ENCODE peak calls at places on chromosomes 1 and 21, in eight cellular contexts. One of them, this sample, is unnamed.

GRCh38 chr1:3417954-3418353 is 36.5 kb upstream of the ARHGEF16 start:
- DNase-seq in SK-N-SH: no peak
- DNase-seq in neural progenitor cell: no peak
- DNase-seq in A549: no peak
- DNase-seq in thyroid gland: no peak
- DNase-seq in prostate gland: no peak
- DNase-seq in kidney: no peak
- DNase-seq in brain microvascular endothelial cell: no peak
- DNase-seq in this sample: no peak

GRCh38 chr1:203891950-203892349 is 30.6 kb downstream of the SNRPE start:
- DNase-seq in SK-N-SH: no peak
- DNase-seq in neural progenitor cell: no peak
- DNase-seq in A549: no peak
- DNase-seq in thyroid gland: no peak
- DNase-seq in prostate gland: no peak
- DNase-seq in kidney: no peak
- DNase-seq in brain microvascular endothelial cell: no peak
- DNase-seq in this sample: no peak

GRCh38 chr1:47405697-47406096 is 10.4 kb upstream of the FOXE3 start:
- DNase-seq in SK-N-SH: no peak
- DNase-seq in neural progenitor cell: no peak
- DNase-seq in A549: no peak
- DNase-seq in thyroid gland: no peak
- DNase-seq in prostate gland: no peak
- DNase-seq in kidney: no peak
- DNase-seq in brain microvascular endothelial cell: no peak
- DNase-seq in this sample: no peak

GRCh38 chr1:223700388-223700918 is 11.9 kb upstream of the CAPN2 start:
- DNase-seq in SK-N-SH: no peak
- DNase-seq in neural progenitor cell: no peak
- DNase-seq in A549: peak; percentile 88
- DNase-seq in thyroid gland: peak; percentile 93
- DNase-seq in prostate gland: no peak
- DNase-seq in kidney: no peak
- DNase-seq in brain microvascular endothelial cell: no peak
- DNase-seq in this sample: no peak

GRCh38 chr1:21278208-21278861 is 11.9 kb downstream of the ECE1 start:
- DNase-seq in SK-N-SH: no peak
- DNase-seq in neural progenitor cell: peak; percentile 95
- DNase-seq in A549: no peak
- DNase-seq in thyroid gland: peak; percentile 34
- DNase-seq in prostate gland: peak; percentile 56
- DNase-seq in kidney: no peak
- DNase-seq in brain microvascular endothelial cell: peak; percentile 59
- DNase-seq in this sample: no peak

GRCh38 chr1:203569490-203570318 is 56.9 kb upstream of the ATP2B4 start:
- DNase-seq in SK-N-SH: no peak
- DNase-seq in neural progenitor cell: no peak
- DNase-seq in A549: no peak
- DNase-seq in thyroid gland: no peak
- DNase-seq in prostate gland: no peak
- DNase-seq in kidney: peak; percentile 25
- DNase-seq in brain microvascular endothelial cell: peak; percentile 58
- DNase-seq in this sample: no peak

GRCh38 chr1:83554174-83554573 is 444.8 kb downstream of the TTLL7 start:
- DNase-seq in SK-N-SH: peak; percentile 14
- DNase-seq in neural progenitor cell: peak; percentile 14
- DNase-seq in A549: no peak
- DNase-seq in thyroid gland: no peak
- DNase-seq in prostate gland: no peak
- DNase-seq in kidney: no peak
- DNase-seq in brain microvascular endothelial cell: no peak
- DNase-seq in this sample: no peak

GRCh38 chr21:27759091-27759659 is 792.3 kb upstream of the ADAMTS5 start:
- DNase-seq in SK-N-SH: no peak
- DNase-seq in neural progenitor cell: peak; percentile 57
- DNase-seq in A549: no peak
- DNase-seq in thyroid gland: no peak
- DNase-seq in prostate gland: no peak
- DNase-seq in kidney: no peak
- DNase-seq in brain microvascular endothelial cell: no peak
- DNase-seq in this sample: peak; percentile 33

GRCh38 chr1:117708323-117709288 is 102.8 kb downstream of the TENT5C start:
- DNase-seq in SK-N-SH: no peak
- DNase-seq in neural progenitor cell: peak; percentile 56
- DNase-seq in A549: no peak
- DNase-seq in thyroid gland: no peak
- DNase-seq in prostate gland: no peak
- DNase-seq in kidney: no peak
- DNase-seq in brain microvascular endothelial cell: no peak
- DNase-seq in this sample: no peak

GRCh38 chr1:171610385-171610784 is 11.7 kb upstream of the MYOCOS start:
- DNase-seq in SK-N-SH: no peak
- DNase-seq in neural progenitor cell: no peak
- DNase-seq in A549: no peak
- DNase-seq in thyroid gland: peak; percentile 23
- DNase-seq in prostate gland: no peak
- DNase-seq in kidney: no peak
- DNase-seq in brain microvascular endothelial cell: no peak
- DNase-seq in this sample: no peak

GRCh38 chr1:78884685-78885452 is 121.7 kb downstream of the ADGRL4 start:
- DNase-seq in SK-N-SH: no peak
- DNase-seq in neural progenitor cell: peak; percentile 18
- DNase-seq in A549: no peak
- DNase-seq in thyroid gland: peak; percentile 43
- DNase-seq in prostate gland: no peak
- DNase-seq in kidney: no peak
- DNase-seq in brain microvascular endothelial cell: peak; percentile 14
- DNase-seq in this sample: no peak

GRCh38 chr1:212791261-212791675 is 309 bp downstream of the NSL1 start:
- DNase-seq in SK-N-SH: no peak
- DNase-seq in neural progenitor cell: no peak
- DNase-seq in A549: peak; percentile 81
- DNase-seq in thyroid gland: no peak
- DNase-seq in prostate gland: no peak
- DNase-seq in kidney: no peak
- DNase-seq in brain microvascular endothelial cell: peak; percentile 47
- DNase-seq in this sample: no peak

GRCh38 chr1:64183985-64184440 is 19.4 kb upstream of the UBE2U start:
- DNase-seq in SK-N-SH: no peak
- DNase-seq in neural progenitor cell: no peak
- DNase-seq in A549: no peak
- DNase-seq in thyroid gland: no peak
- DNase-seq in prostate gland: no peak
- DNase-seq in kidney: no peak
- DNase-seq in brain microvascular endothelial cell: no peak
- DNase-seq in this sample: no peak

GRCh38 chr1:43606624-43607023 is 43.3 kb upstream of the KDM4A start:
- DNase-seq in SK-N-SH: no peak
- DNase-seq in neural progenitor cell: no peak
- DNase-seq in A549: no peak
- DNase-seq in thyroid gland: no peak
- DNase-seq in prostate gland: no peak
- DNase-seq in kidney: no peak
- DNase-seq in brain microvascular endothelial cell: no peak
- DNase-seq in this sample: no peak

GRCh38 chr1:12173631-12174121 is 6.9 kb downstream of the TNFRSF1B start:
- DNase-seq in SK-N-SH: no peak
- DNase-seq in neural progenitor cell: no peak
- DNase-seq in A549: no peak
- DNase-seq in thyroid gland: peak; percentile 41
- DNase-seq in prostate gland: no peak
- DNase-seq in kidney: no peak
- DNase-seq in brain microvascular endothelial cell: no peak
- DNase-seq in this sample: peak; percentile 60

GRCh38 chr1:75134939-75135828 is 996 bp downstream of the LHX8 start:
- DNase-seq in SK-N-SH: peak; percentile 38
- DNase-seq in neural progenitor cell: peak; percentile 74
- DNase-seq in A549: peak; percentile 7
- DNase-seq in thyroid gland: no peak
- DNase-seq in prostate gland: no peak
- DNase-seq in kidney: no peak
- DNase-seq in brain microvascular endothelial cell: no peak
- DNase-seq in this sample: no peak

GRCh38 chr1:147292012-147292411 is 49.5 kb downstream of the CHD1L start:
- DNase-seq in SK-N-SH: no peak
- DNase-seq in neural progenitor cell: no peak
- DNase-seq in A549: no peak
- DNase-seq in thyroid gland: no peak
- DNase-seq in prostate gland: no peak
- DNase-seq in kidney: no peak
- DNase-seq in brain microvascular endothelial cell: peak; percentile 63
- DNase-seq in this sample: no peak

GRCh38 chr1:153728305-153729066 is 636 bp downstream of the INTS3 start:
- DNase-seq in SK-N-SH: peak; percentile 55
- DNase-seq in neural progenitor cell: peak; percentile 79
- DNase-seq in A549: peak; percentile 54
- DNase-seq in thyroid gland: peak; percentile 47
- DNase-seq in prostate gland: peak; percentile 17
- DNase-seq in kidney: peak; percentile 85
- DNase-seq in brain microvascular endothelial cell: no peak
- DNase-seq in this sample: peak; percentile 39

GRCh38 chr1:192700834-192701271 is 64.9 kb downstream of the RGS13 start:
- DNase-seq in SK-N-SH: no peak
- DNase-seq in neural progenitor cell: no peak
- DNase-seq in A549: peak; percentile 45
- DNase-seq in thyroid gland: no peak
- DNase-seq in prostate gland: no peak
- DNase-seq in kidney: no peak
- DNase-seq in brain microvascular endothelial cell: peak; percentile 84
- DNase-seq in this sample: no peak

GRCh38 chr1:202122639-202123335 is at the start of gene GPR37L1:
- DNase-seq in SK-N-SH: peak; percentile 91
- DNase-seq in neural progenitor cell: peak; percentile 91
- DNase-seq in A549: peak; percentile 75
- DNase-seq in thyroid gland: peak; percentile 93
- DNase-seq in prostate gland: no peak
- DNase-seq in kidney: no peak
- DNase-seq in brain microvascular endothelial cell: no peak
- DNase-seq in this sample: peak; percentile 64
- H3K4me3 ChIP-seq in SK-N-SH: no peak within 1 kb of the TSS
- H3K4me3 ChIP-seq in neural progenitor cell: no peak within 1 kb of the TSS
- H3K4me3 ChIP-seq in A549: no peak within 1 kb of the TSS
- H3K4me3 ChIP-seq in thyroid gland: no peak within 1 kb of the TSS
- H3K4me3 ChIP-seq in prostate gland: no peak within 1 kb of the TSS
- H3K4me3 ChIP-seq in kidney: no peak within 1 kb of the TSS
- H3K4me3 ChIP-seq in brain microvascular endothelial cell: no peak within 1 kb of the TSS
- H3K4me3 ChIP-seq in this sample: no peak within 1 kb of the TSS

DNA sequence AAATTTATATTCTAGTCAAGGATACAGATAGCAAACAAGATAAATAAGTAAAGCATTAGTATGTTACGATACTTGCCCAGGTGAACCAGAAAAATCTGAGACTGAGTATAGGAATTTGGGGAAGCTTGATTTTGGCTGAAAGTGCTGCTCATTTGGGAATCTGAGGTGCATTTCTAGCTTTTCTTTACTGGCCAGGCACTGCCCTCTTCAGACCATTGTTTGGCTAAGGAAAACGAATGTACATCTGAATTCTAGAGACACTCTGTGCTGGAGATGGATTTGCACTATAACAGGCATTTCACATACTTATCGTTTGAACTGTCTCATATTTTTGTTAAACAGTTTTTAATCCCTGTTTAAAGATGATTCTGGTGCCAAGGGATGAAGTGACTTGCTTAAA is 23.4 kb downstream of the ARID1A start:
- DNase-seq in SK-N-SH: no peak
- DNase-seq in neural progenitor cell: no peak
- DNase-seq in A549: no peak
- DNase-seq in thyroid gland: no peak
- DNase-seq in prostate gland: no peak
- DNase-seq in kidney: no peak
- DNase-seq in brain microvascular endothelial cell: no peak
- DNase-seq in this sample: no peak
- H3K27ac ChIP-seq in SK-N-SH: peak overlapping the region; percentile 2
- H3K27ac ChIP-seq in neural progenitor cell: no peak overlapping the region
- H3K27ac ChIP-seq in A549: no peak overlapping the region
- H3K27ac ChIP-seq in thyroid gland: no peak overlapping the region
- H3K27ac ChIP-seq in prostate gland: peak overlapping the region; percentile 33
- H3K27ac ChIP-seq in kidney: no peak overlapping the region
- H3K27ac ChIP-seq in brain microvascular endothelial cell: no peak overlapping the region
- H3K27ac ChIP-seq in this sample: no peak overlapping the region

DNA sequence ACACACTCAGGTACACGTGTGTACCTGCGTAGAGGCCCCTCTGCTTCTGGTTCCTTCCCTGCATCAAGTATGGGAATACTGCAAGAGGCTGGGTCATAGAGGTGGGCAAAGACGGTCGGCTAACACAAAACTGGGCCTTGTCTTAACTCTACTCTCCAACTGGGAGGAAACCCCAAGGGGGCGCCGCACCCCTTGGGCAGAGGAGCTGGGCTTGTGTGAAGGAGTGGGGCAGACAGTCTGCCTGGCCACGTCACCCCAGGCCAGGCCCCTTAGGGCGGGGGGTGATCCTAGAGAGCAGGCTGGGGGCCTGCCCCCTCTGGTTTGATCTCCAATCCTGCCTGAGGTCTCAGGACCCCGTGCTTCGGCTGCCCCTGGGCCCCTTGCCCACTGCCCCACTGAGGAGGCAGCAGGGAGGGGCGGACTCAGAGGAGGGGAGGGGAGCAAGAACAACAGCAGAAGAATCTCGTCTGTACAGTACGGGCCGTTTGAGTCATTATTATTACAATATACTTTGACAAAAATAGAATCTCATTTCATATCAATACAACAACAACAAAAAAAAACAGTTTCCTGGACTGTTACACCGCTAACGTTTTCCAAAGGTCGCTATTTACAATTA is 34.7 kb downstream of the MEF2D start:
- DNase-seq in SK-N-SH: peak; percentile 31
- DNase-seq in neural progenitor cell: peak; percentile 60
- DNase-seq in A549: peak; percentile 38
- DNase-seq in thyroid gland: peak; percentile 26
- DNase-seq in prostate gland: no peak
- DNase-seq in kidney: no peak
- DNase-seq in brain microvascular endothelial cell: peak; percentile 28
- DNase-seq in this sample: no peak
- TF ChIP-seq CTCF in SK-N-SH: peak; percentile 39
- TF ChIP-seq CTCF in neural progenitor cell: peak; percentile 53
- TF ChIP-seq CTCF in A549: peak; percentile 36
- TF ChIP-seq CTCF in thyroid gland: no peak
- TF ChIP-seq CTCF in prostate gland: no peak
- TF ChIP-seq CTCF in kidney: no peak
- TF ChIP-seq CTCF in brain microvascular endothelial cell: peak; percentile 63
- TF ChIP-seq CTCF in this sample: no peak

DNA sequence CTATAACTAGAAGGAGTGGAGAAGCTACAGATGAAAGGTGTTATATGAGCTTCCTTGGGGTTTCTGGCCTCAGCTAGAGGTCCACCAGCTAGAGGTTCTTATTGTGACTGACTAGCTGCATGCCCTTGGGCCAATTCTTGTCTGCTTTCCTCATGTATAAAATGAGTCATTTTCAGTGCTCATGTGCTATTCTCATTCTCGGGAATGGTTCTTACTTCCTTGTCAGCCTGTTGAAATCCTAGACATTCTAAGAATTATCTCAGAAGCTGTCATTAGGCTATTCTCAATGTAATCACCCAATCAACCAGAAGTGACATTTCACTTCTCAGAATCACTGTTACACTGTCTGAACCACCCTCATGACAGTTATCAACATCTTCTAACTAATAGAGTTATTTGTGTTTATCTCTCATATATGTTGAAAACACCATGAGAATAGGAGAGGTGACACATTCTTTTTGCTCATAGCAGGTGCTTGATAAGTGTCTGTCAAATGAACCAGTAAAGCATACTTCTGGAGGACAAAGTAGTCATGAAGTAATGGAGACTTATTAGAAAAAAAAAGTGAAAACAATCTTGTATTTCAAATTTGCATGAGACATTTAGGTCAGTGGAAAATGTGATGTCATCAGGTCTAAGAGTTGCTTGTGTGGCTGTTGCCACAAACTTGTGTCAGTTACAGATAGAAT is 122.8 kb upstream of the IVNS1ABP start:
- DNase-seq in SK-N-SH: no peak
- DNase-seq in neural progenitor cell: no peak
- DNase-seq in A549: peak; percentile 77
- DNase-seq in thyroid gland: no peak
- DNase-seq in prostate gland: no peak
- DNase-seq in kidney: no peak
- DNase-seq in brain microvascular endothelial cell: peak; percentile 78
- DNase-seq in this sample: no peak
- H3K4me3 ChIP-seq in SK-N-SH: no peak overlapping the region
- H3K4me3 ChIP-seq in neural progenitor cell: no peak overlapping the region
- H3K4me3 ChIP-seq in A549: no peak overlapping the region
- H3K4me3 ChIP-seq in thyroid gland: no peak overlapping the region
- H3K4me3 ChIP-seq in prostate gland: no peak overlapping the region
- H3K4me3 ChIP-seq in kidney: no peak overlapping the region
- H3K4me3 ChIP-seq in brain microvascular endothelial cell: no peak overlapping the region
- H3K4me3 ChIP-seq in this sample: no peak overlapping the region

This sample was measured in lung.